ENCODE peak calls at places on chromosomes 12 and 14, in eight cellular contexts. L is IMR-90, N is HCT116, R is psoas muscle, M is heart right ventricle, C is HFF-Myc, G is upper lobe of left lung, U is fibroblast of lung. P is an unnamed sample.

GRCh38 chr14:35351497-35351896 is 53.1 kb downstream of the NFKBIA start:
- DNase-seq in L (no peak), N (no peak), R (no peak), M (no peak), C (no peak), G (no peak), U (no peak), P (no peak)

GRCh38 chr14:94181835-94182234 is 7.7 kb downstream of the PPP4R4 start:
- DNase-seq in L (no peak), N (no peak), R (no peak), M (no peak), C (no peak), G (no peak), U (no peak), P (no peak)

GRCh38 chr14:63435838-63436237 is 107.3 kb downstream of the PPP2R5E start:
- DNase-seq in L (peak), N (no peak), R (peak), M (peak), C (peak), G (no peak), U (peak), P (no peak)

GRCh38 chr14:80663541-80663940 is 278.0 kb downstream of the CEP128 start:
- DNase-seq in L (no peak), N (no peak), R (no peak), M (no peak), C (no peak), G (no peak), U (no peak), P (no peak)

GRCh38 chr12:6605425-6606330 is 1.5 kb downstream of the CHD4 start:
- DNase-seq in L (peak), N (no peak), R (peak), M (no peak), C (no peak), G (no peak), U (peak), P (no peak)

GRCh38 chr14:79325071-79325470 is 886.2 kb downstream of the DIO2 start:
- DNase-seq in L (peak), N (no peak), R (no peak), M (no peak), C (no peak), G (no peak), U (peak), P (no peak)

GRCh38 chr12:96237465-96238077 is 43.4 kb downstream of the ELK3 start:
- DNase-seq in L (peak), N (no peak), R (peak), M (peak), C (peak), G (no peak), U (peak), P (peak)

GRCh38 chr14:50008562-50009355 is 107.6 kb downstream of the VCPKMT start:
- DNase-seq in L (peak), N (no peak), R (no peak), M (no peak), C (no peak), G (no peak), U (no peak), P (peak)

GRCh38 chr12:28189774-28190320 is 409 bp upstream of the CCDC91 start:
- DNase-seq in L (no peak), N (no peak), R (no peak), M (no peak), C (no peak), G (no peak), U (no peak), P (no peak)

GRCh38 chr14:104282332-104283196 is 144.2 kb downstream of the KIF26A start:
- DNase-seq in L (no peak), N (no peak), R (peak), M (no peak), C (no peak), G (no peak), U (no peak), P (peak)

GRCh38 chr12:104720346-104721064 is 237.6 kb downstream of the SLC41A2 start:
- DNase-seq in L (peak), N (no peak), R (no peak), M (no peak), C (no peak), G (no peak), U (peak), P (no peak)

GRCh38 chr14:65040666-65041433 is 54.2 kb downstream of the FNTB start:
- DNase-seq in L (peak), N (no peak), R (no peak), M (no peak), C (no peak), G (no peak), U (no peak), P (no peak)

GRCh38 chr12:83893101-83893500 is 1019.5 kb downstream of the SLC6A15 start:
- DNase-seq in L (no peak), N (no peak), R (no peak), M (no peak), C (no peak), G (no peak), U (no peak), P (no peak)

GRCh38 chr12:52191841-52192791 is at the start of gene KRT80:
- DNase-seq in L (peak), N (peak), R (peak), M (peak), C (peak), G (peak), U (peak), P (peak)

GRCh38 chr12:130186101-130186465 is 23.8 kb downstream of the FZD10 start:
- DNase-seq in L (no peak), N (no peak), R (no peak), M (no peak), C (no peak), G (no peak), U (no peak), P (no peak)

DNA sequence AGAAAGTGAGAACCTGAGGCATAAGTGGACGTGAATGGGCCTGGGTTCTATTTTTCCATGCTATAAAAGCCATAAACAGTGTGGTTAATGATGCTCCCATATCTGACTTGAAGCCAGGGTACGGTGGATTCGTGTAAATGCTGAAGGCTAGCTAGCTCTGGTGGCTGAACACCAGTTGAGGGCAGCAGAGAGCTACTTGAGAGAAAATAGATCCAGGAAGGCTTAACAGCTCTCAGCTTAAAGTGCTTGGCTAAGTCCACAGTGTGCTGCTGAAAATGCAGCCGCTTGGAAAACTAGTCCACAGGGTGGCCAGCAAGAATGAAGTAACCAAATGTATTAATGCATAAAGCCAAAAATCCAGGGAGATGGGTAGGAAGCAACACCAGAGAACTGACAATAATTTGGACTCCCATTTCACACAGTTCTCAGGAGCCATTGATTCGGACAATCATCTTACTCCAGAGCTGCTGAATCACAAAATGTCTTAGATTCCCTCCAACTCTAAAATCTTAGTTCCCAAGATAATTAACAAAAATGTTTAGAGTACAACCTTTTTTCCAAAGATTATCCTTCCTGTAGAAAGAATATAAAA is 15.0 kb upstream of the FOXG1 start:
- DNase-seq in L (peak), N (peak), R (no peak), M (no peak), C (peak), G (no peak), U (peak), P (no peak)
- TF ChIP-seq CTCF in L (peak), N (peak), R (no peak), M (peak), C (peak), G (peak), U (peak), P (peak)

GRCh38 chr12:25590021-25590721 is 37.1 kb upstream of the LMNTD1 start:
- DNase-seq in L (no peak), N (no peak), R (no peak), M (no peak), C (no peak), G (no peak), U (peak), P (no peak)

GRCh38 chr12:25592725-25593495 is 39.8 kb upstream of the LMNTD1 start:
- DNase-seq in L (no peak), N (no peak), R (no peak), M (no peak), C (no peak), G (no peak), U (no peak), P (no peak)

GRCh38 chr12:25594376-25594775 is 41.3 kb upstream of the LMNTD1 start:
- DNase-seq in L (no peak), N (no peak), R (no peak), M (no peak), C (peak), G (no peak), U (no peak), P (no peak)

GRCh38 chr12:25587346-25587745 is 34.3 kb upstream of the LMNTD1 start:
- DNase-seq in L (no peak), N (no peak), R (no peak), M (no peak), C (no peak), G (no peak), U (no peak), P (no peak)

DNA sequence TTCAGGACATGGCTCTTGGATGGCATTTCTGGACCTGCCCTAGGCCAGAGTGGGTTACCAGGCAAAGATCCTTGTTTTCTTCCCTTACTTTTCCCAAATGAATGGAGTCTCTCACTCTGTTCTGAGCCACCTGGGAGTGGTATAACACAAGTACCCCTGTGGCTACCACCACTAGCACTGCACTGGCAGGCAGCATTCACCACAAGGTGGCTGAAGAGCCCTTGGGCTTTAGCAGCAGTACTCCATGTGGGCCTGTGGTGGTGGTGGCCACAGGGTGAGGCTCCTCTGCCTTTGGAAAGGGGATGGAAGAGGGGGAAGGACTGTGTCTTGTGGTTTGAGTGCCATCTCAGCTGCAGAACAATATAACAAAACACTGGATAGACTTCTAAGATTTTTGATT is 38.0 kb upstream of the LMNTD1 start:
- DNase-seq in L (no peak), N (no peak), R (no peak), M (no peak), C (no peak), G (no peak), U (no peak), P (no peak)
- TF ChIP-seq CTCF in L (no peak), N (peak), R (no peak), M (no peak), C (peak), G (no peak), U (peak), P (no peak)

GRCh38 chr14:32230181-32230580 is 27.1 kb upstream of the RNU6-8 start:
- DNase-seq in L (peak), N (no peak), R (no peak), M (no peak), C (no peak), G (no peak), U (peak), P (no peak)
- TF ChIP-seq CTCF in L (no peak), N (no peak), R (no peak), M (no peak), C (no peak), G (no peak), U (no peak), P (peak)

DNA sequence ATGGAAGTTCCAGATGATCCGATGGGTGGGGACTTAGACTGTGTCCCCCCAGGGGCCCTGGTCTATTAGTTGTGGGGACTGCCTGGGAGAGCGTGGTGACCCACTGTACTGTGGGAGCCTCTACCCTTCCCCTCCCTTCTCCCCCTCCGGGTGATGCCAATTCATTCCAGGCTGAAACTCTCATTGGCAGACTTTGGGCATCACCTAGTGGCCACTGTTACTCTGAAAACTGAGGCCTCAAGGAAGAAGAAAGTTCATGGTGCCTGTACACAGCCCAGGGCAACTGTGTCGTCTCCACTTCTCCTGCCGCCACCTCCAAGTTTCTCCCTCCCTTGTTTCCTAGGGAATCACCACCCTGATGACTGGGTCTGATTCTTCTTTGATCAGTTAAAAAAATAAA is 173.6 kb upstream of the ALG10B start:
- DNase-seq in L (no peak), N (no peak), R (no peak), M (no peak), C (no peak), G (no peak), U (no peak), P (no peak)
- TF ChIP-seq CTCF in L (no peak), N (peak), R (no peak), M (no peak), C (no peak), G (no peak), U (no peak), P (no peak)

GRCh38 chr12:8771072-8771471 is 51.3 kb upstream of the A2ML1 start:
- DNase-seq in L (no peak), N (no peak), R (no peak), M (no peak), C (no peak), G (no peak), U (no peak), P (no peak)
- TF ChIP-seq CTCF in L (no peak), N (no peak), R (no peak), M (no peak), C (peak), G (no peak), U (no peak), P (no peak)

DNA sequence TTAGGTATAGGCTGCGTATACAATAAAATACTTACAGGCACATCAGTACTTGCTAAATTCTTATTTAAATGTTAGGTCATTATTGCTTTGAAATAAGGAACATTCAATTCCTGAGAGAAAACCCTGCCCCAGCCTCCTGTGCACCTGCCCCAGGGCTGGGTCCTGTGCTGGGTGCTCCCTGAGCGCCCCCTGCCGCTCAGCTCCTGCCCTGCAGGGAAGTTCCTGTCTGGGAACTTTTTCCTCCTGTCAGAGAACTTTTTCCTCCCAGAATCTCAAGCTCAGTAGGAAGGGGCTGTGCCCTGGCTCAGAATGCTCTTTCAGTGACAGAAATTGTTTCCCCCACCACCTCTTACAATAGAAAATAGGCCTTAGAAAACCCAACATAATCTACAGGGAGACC is 751.1 kb downstream of the TMEM121 start:
- DNase-seq in L (no peak), N (no peak), R (no peak), M (no peak), C (no peak), G (peak), U (no peak), P (no peak)
- TF ChIP-seq CTCF in L (no peak), N (peak), R (no peak), M (peak), C (peak), G (no peak), U (no peak), P (peak)

GRCh38 chr12:57276935-57277563 is 26.1 kb upstream of the STAC3 start:
- DNase-seq in L (peak), N (peak), R (no peak), M (no peak), C (no peak), G (no peak), U (peak), P (no peak)
- TF ChIP-seq CTCF in L (peak), N (peak), R (peak), M (peak), C (peak), G (no peak), U (peak), P (peak)

DNA sequence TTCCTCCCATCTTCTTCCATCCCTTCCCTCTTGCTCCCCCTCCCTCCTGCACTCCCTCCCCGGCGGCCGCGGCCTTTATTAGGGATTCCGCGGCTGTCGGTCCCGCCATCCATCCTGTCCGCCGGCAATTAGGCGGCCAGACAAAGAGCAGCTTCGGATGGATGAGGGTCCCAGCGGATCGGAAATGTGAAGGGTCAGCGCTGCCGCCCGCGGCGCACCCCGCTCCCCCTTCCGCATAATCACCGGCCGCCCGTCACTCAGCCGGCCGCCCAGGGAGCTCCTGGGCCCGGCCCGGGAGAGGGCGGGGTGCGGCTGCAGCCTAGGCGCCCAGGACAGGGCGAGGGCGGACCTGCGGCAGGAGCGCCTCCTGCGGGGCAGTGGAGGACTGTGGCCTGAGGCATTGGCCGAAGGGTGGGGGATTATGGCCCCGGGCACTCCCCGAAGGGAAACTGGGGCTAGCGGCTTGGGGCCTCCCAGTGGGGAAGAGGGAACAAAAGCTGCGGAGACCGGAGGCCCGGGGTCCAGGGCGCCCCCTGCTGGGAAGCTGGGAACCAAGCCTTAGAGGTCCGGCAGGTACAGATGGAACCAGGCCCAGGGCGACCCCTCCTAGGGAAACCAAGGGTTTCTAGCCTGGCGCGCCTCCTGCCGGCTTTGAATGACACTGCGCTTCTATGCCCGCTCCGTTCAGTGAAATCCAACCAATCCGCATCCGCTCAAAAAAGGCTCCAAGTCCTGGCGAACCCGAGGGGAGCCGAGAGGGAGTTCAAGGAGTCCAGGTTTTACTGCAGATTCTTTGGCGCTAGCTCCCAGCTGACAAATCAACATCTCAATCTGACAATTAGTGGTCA is 4.4 kb upstream of the DNAJC22 start:
- DNase-seq in L (peak), N (peak), R (peak), M (peak), C (no peak), G (peak), U (peak), P (peak)
- TF ChIP-seq CTCF in L (peak), N (peak), R (peak), M (peak), C (peak), G (peak), U (peak), P (peak)

P was measured in RWPE2.